ENCODE peak calls at places on chromosomes 7 and 10, in nine cellular contexts. Q is IMR-90, S is transverse colon, E is spleen, D is upper lobe of left lung, U is breast epithelium, L is body of pancreas, N is stomach, F is right lobe of liver. A is an unnamed sample. For H3K36me3 and H3K4me1, the result is how much of the 10 kb centered on the place peaks cover.

GRCh38 chr10:71246591-71247143 is 34.3 kb downstream of the UNC5B start:
- DNase-seq in E (no peak), Q (no peak), N (peak), L (peak), U (no peak), S (peak), F (no peak), D (peak), A (no peak)

GRCh38 chr7:140639366-140640053 is 1.1 kb downstream of the DENND2A start:
- DNase-seq in N (no peak), U (no peak), L (peak), S (no peak), F (no peak), Q (peak), E (peak), D (no peak), A (peak)

GRCh38 chr10:27884185-27884630 is 114.7 kb downstream of the ODAD2 start:
- DNase-seq in N (no peak), F (no peak), E (no peak), L (no peak), Q (no peak), D (no peak), S (no peak), U (no peak), A (no peak)

GRCh38 chr7:38796636-38797501 is 112.1 kb downstream of the VPS41 start:
- DNase-seq in F (no peak), N (peak), U (peak), L (peak), S (peak), D (peak), E (no peak), Q (peak), A (peak)

GRCh38 chr7:3464900-3465622 is 164.0 kb downstream of the SDK1 start:
- DNase-seq in U (no peak), N (no peak), F (no peak), S (no peak), D (no peak), Q (no peak), E (no peak), L (no peak), A (no peak)

GRCh38 chr7:79212334-79212733 is 241.1 kb downstream of the MAGI2 start:
- DNase-seq in L (no peak), U (no peak), E (no peak), D (no peak), N (no peak), S (no peak), F (no peak), Q (no peak), A (no peak)

GRCh38 chr7:100366411-100367250 is 6.7 kb upstream of the PILRA start:
- DNase-seq in L (no peak), F (no peak), Q (no peak), S (peak), N (no peak), U (no peak), E (peak), D (no peak), A (no peak)

GRCh38 chr7:149685455-149685854 is 87.9 kb downstream of the ZNF467 start:
- DNase-seq in U (no peak), S (no peak), E (no peak), Q (no peak), D (no peak), L (no peak), F (no peak), N (no peak), A (no peak)

GRCh38 chr10:79316671-79317431 is 30.4 kb upstream of the PPIF start:
- DNase-seq in S (no peak), F (no peak), L (no peak), D (no peak), N (no peak), Q (peak), U (no peak), E (peak), A (no peak)

GRCh38 chr10:9510626-9511025 is 1456.1 kb downstream of the GATA3 start:
- DNase-seq in Q (no peak), E (no peak), N (no peak), F (no peak), L (no peak), S (no peak), D (no peak), U (no peak), A (no peak)

GRCh38 chr7:20441886-20442505 is 111.3 kb downstream of the ITGB8 start:
- DNase-seq in D (no peak), U (no peak), F (no peak), L (no peak), Q (peak), S (no peak), E (no peak), N (no peak), A (no peak)

GRCh38 chr7:141416691-141417268 is 134.4 kb upstream of the AGK start:
- DNase-seq in Q (no peak), S (no peak), E (no peak), F (no peak), U (no peak), N (no peak), D (no peak), L (peak), A (no peak)

GRCh38 chr7:43648725-43649406 is 66.0 kb downstream of the STK17A start:
- DNase-seq in L (peak), D (peak), S (peak), Q (peak), U (peak), N (no peak), E (peak), F (no peak), A (no peak)

DNA sequence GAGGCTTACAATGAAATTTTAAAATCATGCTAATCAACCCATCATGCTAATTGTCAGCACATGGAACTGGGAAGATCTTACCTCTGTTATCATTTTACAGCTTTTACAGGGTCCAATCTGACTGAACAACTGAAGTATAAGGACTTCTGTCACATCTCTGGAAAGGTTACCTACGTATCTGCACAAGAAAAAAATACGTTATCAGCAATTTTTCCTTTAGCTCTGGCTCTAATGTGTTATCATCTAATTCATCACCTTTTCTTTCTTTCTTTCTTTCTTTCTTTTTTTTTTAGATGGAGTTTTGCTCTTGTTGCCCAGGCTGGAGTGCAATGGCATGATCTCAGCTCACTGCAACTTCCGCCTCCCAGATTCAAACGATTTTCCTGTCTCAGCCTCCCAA is 8.7 kb downstream of the TIAL1 start:
- DNase-seq in S (no peak), N (no peak), E (no peak), L (no peak), U (no peak), D (no peak), F (no peak), Q (no peak), A (no peak)
- H3K36me3 ChIP-seq in S (under half), N (under half), E (half or more), L (under half), U (under half), D (half or more), F (under half), Q (under half), A (under half)

GRCh38 chr10:62788861-62789467 is 15.6 kb upstream of the ADO start:
- DNase-seq in F (no peak), N (no peak), D (no peak), E (no peak), S (no peak), U (no peak), Q (peak), L (no peak), A (no peak)

GRCh38 chr10:62792261-62792660 is 12.3 kb upstream of the ADO start:
- DNase-seq in D (no peak), L (no peak), U (no peak), E (no peak), S (no peak), F (no peak), Q (no peak), N (no peak), A (no peak)

GRCh38 chr10:62790571-62790970 is 13.9 kb upstream of the ADO start:
- DNase-seq in Q (no peak), L (no peak), F (no peak), S (no peak), E (no peak), U (no peak), N (no peak), D (no peak), A (no peak)

GRCh38 chr10:62794306-62794705 is 10.2 kb upstream of the ADO start:
- DNase-seq in F (no peak), S (no peak), U (no peak), E (no peak), D (no peak), Q (no peak), L (no peak), N (no peak), A (no peak)

GRCh38 chr10:62790019-62790555 is 14.4 kb upstream of the ADO start:
- DNase-seq in F (no peak), U (no peak), D (no peak), S (no peak), E (no peak), Q (no peak), N (no peak), L (no peak), A (no peak)
- H3K4me1 ChIP-seq in F (under half), U (under half), D (under half), S (under half), E (under half), Q (under half), N (under half), L (under half), A (under half)

GRCh38 chr10:52063159-52063558 is 250.9 kb upstream of the DKK1 start:
- DNase-seq in L (no peak), U (no peak), E (no peak), Q (no peak), N (no peak), D (no peak), S (no peak), F (no peak), A (no peak)
- TF ChIP-seq POLR2A in L (no peak), U (no peak), E (no peak), Q (no peak), N (no peak), D (no peak), S (no peak), F (no peak), A (no peak)

DNA sequence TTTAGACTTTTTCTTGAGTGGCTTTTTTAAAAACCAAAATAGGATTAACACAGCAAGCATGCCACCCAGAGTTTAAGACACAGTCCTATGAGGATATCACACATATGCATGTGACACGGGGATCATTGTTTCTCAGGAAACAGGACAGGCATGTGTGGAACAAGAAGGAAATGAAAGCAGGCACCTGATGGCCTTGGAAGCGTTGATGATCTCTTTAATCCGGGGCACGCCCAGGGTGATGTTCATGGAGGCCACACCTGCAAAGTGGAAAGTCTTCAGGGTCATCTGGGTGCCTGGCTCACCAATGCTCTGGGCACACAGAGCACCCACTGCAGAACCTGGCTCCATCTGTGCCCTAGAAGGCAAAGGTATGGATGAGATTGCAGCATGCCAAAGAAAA is 44.3 kb downstream of the POLR3A start:
- DNase-seq in U (no peak), E (no peak), D (no peak), L (no peak), F (no peak), N (no peak), Q (no peak), S (no peak), A (no peak)
- H3K36me3 ChIP-seq in U (under half), E (half or more), D (half or more), L (half or more), F (half or more), N (half or more), Q (half or more), S (half or more), A (under half)

GRCh38 chr7:92694211-92694610 is 104.0 kb upstream of the FAM133B start:
- DNase-seq in S (no peak), D (no peak), E (no peak), N (no peak), Q (no peak), F (no peak), U (no peak), L (no peak), A (no peak)
- H3K4me1 ChIP-seq in S (half or more), D (under half), E (under half), N (under half), Q (under half), F (under half), U (under half), L (under half), A (under half)

A was measured in uterus.